ENCODE peak calls at places on chromosome 12, in four cellular contexts. Z, N, V and J are unnamed samples. For H3K4me1, the result is how much of the 10 kb centered on the place peaks cover.

GRCh38 chr12:103827800-103828440 is 13.1 kb downstream of the NT5DC3 start:
- DNase-seq in Z (no peak), V (no peak), N (no peak), J (no peak)

GRCh38 chr12:127172857-127173256 is 1094.1 kb upstream of the TMEM132C start:
- DNase-seq in N (no peak), V (no peak), Z (no peak), J (no peak)

GRCh38 chr12:129570796-129571400 is 332.9 kb downstream of the TMEM132D start:
- DNase-seq in N (no peak), Z (no peak), V (no peak), J (no peak)

GRCh38 chr12:76256904-76257303 is 91.3 kb downstream of the BBS10 start:
- DNase-seq in Z (no peak), V (no peak), N (no peak), J (no peak)

GRCh38 chr12:66279127-66279712 is 23.1 kb upstream of the HELB start:
- DNase-seq in N (no peak), Z (no peak), V (no peak), J (no peak)

GRCh38 chr12:47817272-47818006 is 2.3 kb downstream of the HDAC7 start:
- DNase-seq in Z (peak), V (no peak), N (no peak), J (no peak)

GRCh38 chr12:33116284-33116683 is 219.7 kb upstream of the PKP2 start:
- DNase-seq in Z (no peak), V (no peak), N (no peak), J (no peak)

GRCh38 chr12:42538203-42538602 is 51.3 kb downstream of the PRICKLE1 start:
- DNase-seq in N (no peak), Z (no peak), V (no peak), J (no peak)

GRCh38 chr12:80321653-80322052 is 122.4 kb upstream of the PTPRQ start:
- DNase-seq in Z (no peak), V (no peak), N (no peak), J (no peak)

DNA sequence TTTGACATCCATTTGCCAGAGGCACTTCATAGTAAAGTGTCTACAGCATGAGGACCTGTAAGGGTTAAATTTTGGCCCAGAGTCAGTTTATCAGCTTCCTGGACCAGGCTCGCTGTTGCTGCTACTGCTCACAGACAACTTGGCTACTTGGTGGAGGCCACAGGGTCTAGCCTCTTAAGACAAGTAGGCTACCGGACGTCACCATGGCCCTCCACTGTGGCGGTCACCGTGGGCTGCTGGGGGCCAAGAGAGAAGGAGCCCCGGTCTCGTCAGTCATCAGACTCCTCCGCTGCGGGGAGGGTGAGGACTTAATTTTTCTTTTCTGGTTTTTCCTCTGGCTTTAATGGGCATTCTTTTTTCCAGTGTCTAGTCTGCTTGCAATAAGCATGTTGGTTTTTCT is 117.3 kb upstream of the PZP start:
- DNase-seq in Z (no peak), N (no peak), V (no peak), J (no peak)
- H3K4me3 ChIP-seq in Z (no peak), N (no peak), V (no peak), J (no peak)

GRCh38 chr12:122859303-122860051 is 24.2 kb downstream of the HIP1R start:
- DNase-seq in V (no peak), N (no peak), Z (no peak), J (peak)

GRCh38 chr12:122858171-122858570 is 22.9 kb downstream of the HIP1R start:
- DNase-seq in Z (peak), N (no peak), V (peak), J (no peak)

GRCh38 chr12:122856999-122857671 is 21.9 kb downstream of the HIP1R start:
- DNase-seq in Z (peak), N (no peak), V (no peak), J (peak)

GRCh38 chr12:122860052-122860853 is 25.0 kb downstream of the HIP1R start:
- DNase-seq in V (peak), Z (peak), N (peak), J (peak)

DNA sequence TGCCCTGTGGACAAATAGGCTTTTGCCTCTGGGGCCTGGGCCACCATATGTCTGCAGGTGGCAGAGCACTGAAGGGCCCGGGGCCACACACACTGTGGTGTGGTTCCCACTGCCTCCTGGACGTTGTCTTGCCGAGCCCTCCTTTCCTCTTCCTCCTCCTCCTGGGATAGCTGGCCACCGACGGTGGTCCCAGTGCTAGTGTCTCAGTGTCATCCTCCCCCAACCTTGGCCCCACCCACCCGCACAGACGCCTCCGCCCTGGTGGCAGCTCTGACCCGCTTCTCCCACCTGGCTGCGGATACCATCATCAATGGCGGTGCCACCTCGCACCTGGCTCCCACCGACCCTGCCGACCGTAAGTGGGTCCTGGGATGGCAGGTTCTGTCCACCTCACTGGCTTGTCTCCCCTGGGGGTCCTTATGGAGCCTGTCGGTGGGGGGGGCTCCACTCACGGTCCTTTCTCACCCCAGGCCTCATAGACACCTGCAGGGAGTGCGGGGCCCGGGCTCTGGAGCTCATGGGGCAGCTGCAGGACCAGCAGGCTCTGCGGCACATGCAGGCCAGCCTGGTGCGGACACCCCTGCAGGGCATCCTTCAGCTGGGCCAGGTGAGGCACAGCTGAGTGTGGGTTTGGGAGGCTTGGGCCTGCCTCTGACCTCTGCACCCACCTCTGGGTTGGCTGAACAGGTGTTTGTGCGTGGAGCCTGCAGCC is 23.5 kb downstream of the HIP1R start:
- DNase-seq in N (no peak), Z (no peak), V (no peak), J (peak)
- H3K4me1 ChIP-seq in N (under half), Z (under half), V (under half), J (under half)

DNA sequence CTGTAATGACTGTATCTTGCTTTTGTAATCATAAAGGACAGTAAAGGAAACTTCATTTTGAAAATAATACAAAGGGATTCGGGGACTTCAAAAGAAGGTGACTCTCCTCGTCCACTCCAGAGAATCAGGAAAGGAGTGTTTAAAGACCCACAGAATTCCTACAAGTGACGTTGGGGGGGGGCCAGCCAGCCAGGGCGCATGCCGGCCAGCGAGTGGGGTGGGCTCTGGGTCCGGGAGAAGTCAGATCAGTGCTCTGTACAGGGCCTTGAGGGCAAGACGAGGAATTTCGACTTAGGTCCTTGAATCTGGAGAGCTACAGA is 1.0 kb upstream of the CD9 start:
- DNase-seq in N (no peak), Z (no peak), V (no peak), J (no peak)
- H3K4me3 ChIP-seq in N (peak), Z (peak), V (no peak), J (peak)

DNA sequence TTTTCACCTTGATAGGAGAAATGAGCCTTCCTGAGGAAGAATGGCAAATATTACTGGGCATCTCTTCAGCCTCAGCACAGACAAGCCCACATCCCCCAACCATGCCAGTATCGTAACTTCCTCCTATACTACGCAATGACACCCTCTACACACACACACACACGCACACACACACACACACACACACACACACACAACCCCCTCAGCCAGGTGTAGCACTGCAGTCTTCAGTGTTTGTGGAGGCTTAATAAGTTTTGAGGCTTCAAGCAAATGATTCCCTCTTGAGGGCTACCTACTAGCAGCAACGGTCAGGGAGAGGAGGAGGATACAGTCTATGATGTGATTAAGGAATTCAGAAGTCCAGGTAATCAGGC is 1.6 kb downstream of the DGKA start:
- DNase-seq in N (no peak), Z (peak), V (no peak), J (no peak)
- H3K4me1 ChIP-seq in N (under half), Z (half or more), V (under half), J (under half)

GRCh38 chr12:100141666-100141997 is 1.0 kb downstream of the BLTP3B start:
- DNase-seq in V (no peak), Z (no peak), N (peak), J (no peak)

GRCh38 chr12:100142851-100143559 is at the start of gene BLTP3B:
- DNase-seq in V (peak), N (peak), Z (peak), J (no peak)

GRCh38 chr12:100146252-100146651 is 3.6 kb upstream of the BLTP3B start:
- DNase-seq in Z (no peak), V (no peak), N (no peak), J (no peak)

GRCh38 chr12:100141998-100142850 is 450 bp downstream of the BLTP3B start:
- DNase-seq in V (peak), N (peak), Z (peak), J (peak)

DNA sequence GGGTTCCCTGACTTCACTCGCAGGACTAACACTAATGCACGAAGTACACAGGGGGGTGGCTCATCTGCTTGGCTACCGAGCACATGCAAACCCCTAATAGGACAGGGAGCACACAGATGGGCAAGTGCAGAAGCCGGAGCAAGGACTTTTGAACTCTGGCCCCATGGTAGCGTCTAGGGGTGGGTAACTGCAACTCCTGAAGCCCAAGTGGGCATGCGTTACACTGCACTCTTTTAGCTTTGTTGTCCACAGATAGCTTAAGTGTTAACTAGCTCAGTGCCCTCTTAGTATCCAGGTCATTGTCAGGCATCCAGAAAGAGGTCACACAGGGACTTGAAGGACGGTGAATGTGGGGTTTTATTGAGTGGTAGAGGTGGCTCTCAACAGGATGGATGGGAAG is 3.0 kb upstream of the BLTP3B start:
- DNase-seq in Z (no peak), N (no peak), V (no peak), J (no peak)
- H3K4me3 ChIP-seq in Z (no peak), N (no peak), V (no peak), J (no peak)

GRCh38 chr12:122842505-122843405 is 7.5 kb downstream of the HIP1R start:
- DNase-seq in Z (peak), N (no peak), V (peak), J (no peak)

GRCh38 chr12:122843472-122843871 is 8.2 kb downstream of the HIP1R start:
- DNase-seq in N (no peak), V (no peak), Z (no peak), J (no peak)

GRCh38 chr12:122839907-122840554 is 4.8 kb downstream of the HIP1R start:
- DNase-seq in V (no peak), N (no peak), Z (peak), J (peak)

GRCh38 chr12:122840580-122841513 is 5.6 kb downstream of the HIP1R start:
- DNase-seq in Z (peak), N (no peak), V (no peak), J (peak)

GRCh38 chr12:122841544-122842321 is 6.5 kb downstream of the HIP1R start:
- DNase-seq in Z (no peak), V (peak), N (no peak), J (no peak)
- H3K4me1 ChIP-seq in Z (under half), V (half or more), N (under half), J (half or more)

GRCh38 chr12:45290218-45290609 is 74.3 kb downstream of the ANO6 start:
- DNase-seq in N (no peak), Z (no peak), V (no peak), J (no peak)

GRCh38 chr12:45289245-45290217 is 73.6 kb downstream of the ANO6 start:
- DNase-seq in Z (no peak), N (no peak), V (no peak), J (no peak)

GRCh38 chr12:45291518-45291917 is 75.6 kb downstream of the ANO6 start:
- DNase-seq in N (no peak), V (no peak), Z (no peak), J (no peak)

GRCh38 chr12:45296046-45296586 is 80.2 kb downstream of the ANO6 start:
- DNase-seq in Z (no peak), V (no peak), N (no peak), J (no peak)

GRCh38 chr12:45292486-45293195 is 76.7 kb downstream of the ANO6 start:
- DNase-seq in Z (no peak), V (no peak), N (peak), J (no peak)
- H3K4me3 ChIP-seq in Z (no peak), V (no peak), N (no peak), J (no peak)

DNA sequence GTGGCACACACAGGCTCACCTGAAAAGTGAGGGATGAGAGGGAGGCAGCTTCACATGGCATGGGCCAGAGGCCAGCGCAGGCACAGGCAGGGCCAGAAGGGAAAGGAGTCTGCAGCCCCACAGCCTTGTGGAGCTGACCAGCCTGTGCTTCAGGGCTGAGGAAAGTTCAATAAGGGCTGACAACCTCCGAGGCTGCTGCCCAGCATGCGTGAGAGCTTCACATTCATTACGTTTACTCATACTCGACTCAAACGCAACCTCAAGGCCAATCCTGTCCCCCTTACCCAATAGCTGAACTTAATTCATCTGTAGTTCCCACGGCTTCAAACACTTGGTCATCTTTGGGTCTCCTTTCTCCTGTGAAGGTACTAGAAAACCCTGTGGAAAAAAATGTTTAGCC is 4.8 kb downstream of the MMAB start:
- DNase-seq in V (no peak), N (no peak), Z (no peak), J (no peak)
- H3K4me1 ChIP-seq in V (under half), N (under half), Z (under half), J (under half)

DNA sequence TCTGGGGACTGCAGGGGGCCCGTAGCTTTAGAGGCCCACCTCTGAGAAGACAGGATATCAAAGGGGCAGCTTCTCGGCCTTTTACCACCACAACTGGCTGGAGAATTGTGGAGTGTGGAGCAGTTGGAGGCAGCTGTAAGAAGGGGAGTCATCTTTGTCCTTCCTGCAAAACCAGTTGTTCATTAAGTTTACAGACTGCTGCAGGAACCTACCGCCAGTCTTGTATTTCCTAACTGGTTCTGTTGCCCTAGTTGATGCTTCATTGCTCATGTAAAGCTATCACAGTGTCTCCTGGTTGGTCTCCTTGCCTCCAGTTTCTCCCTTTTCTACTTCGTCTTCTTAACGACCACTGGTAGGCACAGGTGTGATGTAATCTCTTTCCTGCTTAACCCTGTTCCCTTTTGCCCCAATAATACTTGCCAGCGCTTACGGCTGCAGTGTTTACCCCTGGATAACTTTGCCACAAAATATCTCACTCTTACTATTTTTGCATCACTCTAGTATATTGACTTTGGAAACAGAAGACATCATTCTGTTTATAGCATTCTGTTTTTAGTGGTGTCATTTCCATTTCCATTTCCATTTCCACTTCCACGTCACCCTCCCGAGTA is 11.9 kb downstream of the ESPL1 start:
- DNase-seq in N (no peak), Z (no peak), V (no peak), J (no peak)
- H3K4me3 ChIP-seq in N (no peak), Z (no peak), V (no peak), J (no peak)

GRCh38 chr12:85549658-85550057 is 269.6 kb downstream of the ALX1 start:
- DNase-seq in Z (no peak), V (no peak), N (no peak), J (no peak)

GRCh38 chr12:85550924-85551323 is 270.9 kb downstream of the ALX1 start:
- DNase-seq in V (no peak), Z (no peak), N (no peak), J (no peak)
- H3K4me1 ChIP-seq in V (under half), Z (under half), N (under half), J (under half)